ENCODE peak calls at places on chromosomes 5 and 9, in nine cellular contexts. H, O, I, W, C, D, Z, F and U are unnamed samples.

GRCh38 chr5:148920646-148921288 is 94.4 kb downstream of the ADRB2 start:
- DNase-seq in C (no peak), W (no peak), Z (no peak), F (no peak), O (no peak), H (no peak), D (no peak), I (no peak), U (no peak)

GRCh38 chr5:140148508-140148907 is 22.8 kb downstream of the IGIP start:
- DNase-seq in C (no peak), D (no peak), I (peak; percentile 7), F (peak; percentile 11), O (peak; percentile 54), H (no peak), W (no peak), Z (no peak), U (peak; percentile 20)

GRCh38 chr9:79166005-79166404 is 405.8 kb upstream of the TLE4 start:
- DNase-seq in O (no peak), C (no peak), F (no peak), W (no peak), I (peak; percentile 83), D (no peak), H (no peak), Z (no peak), U (no peak)

GRCh38 chr9:125455132-125455531 is 193.5 kb downstream of the GAPVD1 start:
- DNase-seq in Z (no peak), W (no peak), C (no peak), F (no peak), D (no peak), O (no peak), I (no peak), H (no peak), U (no peak)

GRCh38 chr9:126363847-126364671 is 37.4 kb downstream of the MVB12B start:
- DNase-seq in W (no peak), I (no peak), D (no peak), C (peak; percentile 60), Z (no peak), H (no peak), F (no peak), O (no peak), U (peak; percentile 81)

GRCh38 chr5:110899566-110900412 is 161.0 kb downstream of the SLC25A46 start:
- DNase-seq in C (peak; percentile 51), H (no peak), D (no peak), W (no peak), O (no peak), F (no peak), I (peak; percentile 71), Z (no peak), U (no peak)

GRCh38 chr5:134427540-134428041 is 15.9 kb upstream of the CDKN2AIPNL start:
- DNase-seq in H (no peak), D (no peak), O (no peak), C (no peak), I (no peak), W (no peak), F (no peak), Z (no peak), U (no peak)

GRCh38 chr9:73011346-73011745 is 58.5 kb upstream of the ALDH1A1 start:
- DNase-seq in O (peak; percentile 81), H (no peak), C (peak; percentile 1), Z (no peak), D (no peak), I (peak; percentile 7), F (no peak), W (no peak), U (no peak)

GRCh38 chr9:83401328-83401895 is 136.8 kb downstream of the FRMD3 start:
- DNase-seq in I (peak; percentile 4), F (no peak), D (no peak), O (no peak), W (no peak), H (no peak), C (no peak), Z (no peak), U (no peak)

GRCh38 chr5:64836786-64837185 is 68.1 kb downstream of the CWC27 start:
- DNase-seq in I (no peak), C (no peak), D (no peak), F (no peak), O (no peak), Z (no peak), W (no peak), H (no peak), U (no peak)